ENCODE peak calls at places on chromosome 3, in six cellular contexts. K is occipital lobe, I is DMS 273 treated with DMSO at 0.1 percent for 48 hours, P is GF-D8, H is thoracic aorta, W is putamen. V is an unnamed sample.

GRCh38 chr3:162170581-162170980 is 674.0 kb downstream of the OTOL1 start:
- DNase-seq in K (no peak), I (no peak), P (no peak), H (no peak), W (no peak), V (no peak)

GRCh38 chr3:101720851-101721649 is 3.4 kb upstream of the CEP97 start:
- DNase-seq in K (no peak), I (peak; percentile 87), P (peak; percentile 15), H (no peak), W (no peak), V (no peak)

GRCh38 chr3:18740631-18741583 is 315.8 kb upstream of the SATB1 start:
- DNase-seq in K (no peak), I (no peak), P (no peak), H (no peak), W (no peak), V (no peak)

GRCh38 chr3:140370686-140371085 is 307.2 kb upstream of the TRIM42 start:
- DNase-seq in K (no peak), I (no peak), P (no peak), H (no peak), W (no peak), V (no peak)

GRCh38 chr3:153159771-153160397 is 2.1 kb upstream of the RAP2B start:
- DNase-seq in K (no peak), I (no peak), P (no peak), H (no peak), W (no peak), V (no peak)

GRCh38 chr3:114093596-114093995 is 37.1 kb downstream of the QTRT2 start:
- DNase-seq in K (no peak), I (no peak), P (no peak), H (no peak), W (no peak), V (peak; percentile 12)

GRCh38 chr3:49017229-49017615 is 1.2 kb downstream of the DALRD3 start:
- DNase-seq in K (no peak), I (no peak), P (no peak), H (no peak), W (no peak), V (peak; percentile 15)

GRCh38 chr3:187811580-187812250 is 66.4 kb upstream of the BCL6 start:
- DNase-seq in K (no peak), I (no peak), P (no peak), H (no peak), W (no peak), V (no peak)

GRCh38 chr3:113097821-113098516 is 107.2 kb downstream of the GTPBP8 start:
- DNase-seq in K (no peak), I (no peak), P (no peak), H (no peak), W (no peak), V (no peak)

GRCh38 chr3:104575631-104576030 is 791.1 kb upstream of the ALCAM start:
- DNase-seq in K (no peak), I (no peak), P (no peak), H (no peak), W (no peak), V (no peak)

GRCh38 chr3:140585828-140586227 is 92.0 kb upstream of the TRIM42 start:
- DNase-seq in K (no peak), I (no peak), P (no peak), H (no peak), W (no peak), V (no peak)

GRCh38 chr3:182978387-182978786 is 2.0 kb downstream of the DCUN1D1 start:
- DNase-seq in K (no peak), I (no peak), P (no peak), H (no peak), W (no peak), V (no peak)

GRCh38 chr3:27127195-27127594 is 242.0 kb downstream of the NEK10 start:
- DNase-seq in K (no peak), I (no peak), P (no peak), H (no peak), W (no peak), V (no peak)

GRCh38 chr3:53949541-53949940 is 57.9 kb upstream of the SELENOK start:
- DNase-seq in K (no peak), I (no peak), P (no peak), H (no peak), W (no peak), V (no peak)

GRCh38 chr3:152879130-152879789 is 44.3 kb downstream of the P2RY1 start:
- DNase-seq in K (no peak), I (no peak), P (no peak), H (no peak), W (no peak), V (no peak)

GRCh38 chr3:136659253-136659652 is 92.9 kb downstream of the STAG1 start:
- DNase-seq in K (peak; percentile 42), I (peak; percentile 71), P (no peak), H (no peak), W (peak; percentile 91), V (peak; percentile 43)

GRCh38 chr3:182530316-182530715 is 263.0 kb upstream of the ATP11B start:
- DNase-seq in K (no peak), I (no peak), P (no peak), H (no peak), W (no peak), V (no peak)

GRCh38 chr3:105513042-105513441 is 146.3 kb downstream of the ALCAM start:
- DNase-seq in K (no peak), I (no peak), P (no peak), H (no peak), W (no peak), V (no peak)

GRCh38 chr3:123733805-123734526 is 149.1 kb upstream of the HACD2 start:
- DNase-seq in K (no peak), I (no peak), P (no peak), H (no peak), W (no peak), V (no peak)

GRCh38 chr3:3113042-3113709 is 3.0 kb upstream of the IL5RA start:
- DNase-seq in K (no peak), I (no peak), P (no peak), H (no peak), W (no peak), V (no peak)

V was measured in head of caudate nucleus.